ENCODE peak calls at places on chromosomes 4 and X, in four cellular contexts. I is transverse colon, X is iPS DF 6.9, N is esophagus muscularis mucosa. L is an unnamed sample.

GRCh38 chrX:150032742-150033141 is 94.5 kb upstream of the EOLA2 start:
- DNase-seq in N (no peak), X (no peak), I (no peak), L (no peak)

GRCh38 chrX:154298312-154298711 is 2.7 kb downstream of the TKTL1 start:
- DNase-seq in N (no peak), X (no peak), I (no peak), L (no peak)

GRCh38 chrX:55919367-55920221 is 202.0 kb downstream of the RRAGB start:
- DNase-seq in N (no peak), I (peak), X (no peak), L (no peak)

GRCh38 chr4:13386405-13387107 is 97.6 kb downstream of the RAB28 start:
- DNase-seq in X (no peak), N (no peak), I (no peak), L (no peak)

GRCh38 chrX:130105226-130105625 is 5.1 kb downstream of the ELF4 start:
- DNase-seq in N (no peak), I (no peak), X (no peak), L (no peak)

GRCh38 chr4:21117771-21118170 is 417.5 kb downstream of the PACRGL start:
- DNase-seq in N (no peak), X (no peak), I (no peak), L (no peak)

GRCh38 chrX:134948333-134949241 is 42.2 kb upstream of the SMIM10 start:
- DNase-seq in N (no peak), I (no peak), X (no peak), L (no peak)

GRCh38 chrX:16711219-16712115 is 1.0 kb downstream of the CTPS2 start:
- DNase-seq in N (no peak), I (no peak), X (no peak), L (peak)

GRCh38 chr4:139795915-139796314 is 130.3 kb downstream of the MGST2 start:
- DNase-seq in X (no peak), I (no peak), N (no peak), L (no peak)

GRCh38 chr4:122854444-122854843 is 27.8 kb downstream of the FGF2 start:
- DNase-seq in I (no peak), N (no peak), X (no peak), L (no peak)

GRCh38 chrX:68433155-68433980 is at the start of gene OPHN1:
- DNase-seq in I (peak), N (peak), X (peak), L (peak)

GRCh38 chrX:47047989-47048388 is 30.3 kb upstream of the RGN start:
- DNase-seq in X (no peak), N (no peak), I (no peak), L (no peak)

GRCh38 chr4:184019667-184020665 is 114.9 kb downstream of the STOX2 start:
- DNase-seq in X (no peak), I (no peak), N (no peak), L (no peak)

GRCh38 chrX:26470946-26471345 is 255.0 kb downstream of the MAGEB5 start:
- DNase-seq in I (no peak), X (no peak), N (no peak), L (no peak)

GRCh38 chrX:42585842-42586621 is 191.9 kb downstream of the PPP1R2C start:
- DNase-seq in N (no peak), X (no peak), I (no peak), L (no peak)

GRCh38 chr4:128782076-128782715 is 27.3 kb upstream of the JADE1 start:
- DNase-seq in X (no peak), N (no peak), I (peak), L (no peak)

GRCh38 chrX:39320165-39320564 is 518.9 kb downstream of the MID1IP1 start:
- DNase-seq in I (no peak), X (no peak), N (no peak), L (no peak)

GRCh38 chr4:10659251-10659650 is 25.3 kb downstream of the CLNK start:
- DNase-seq in I (no peak), X (no peak), N (no peak), L (no peak)

GRCh38 chr4:13378973-13379759 is 105.0 kb downstream of the RAB28 start:
- DNase-seq in N (no peak), X (no peak), I (no peak), L (no peak)

GRCh38 chr4:56641494-56642051 is 39.5 kb downstream of the HOPX start:
- DNase-seq in N (no peak), I (no peak), X (no peak), L (no peak)

GRCh38 chr4:37279894-37280592 is 35.5 kb downstream of the NWD2 start:
- DNase-seq in N (no peak), I (no peak), X (no peak), L (no peak)

GRCh38 chrX:107123750-107124149 is 5.1 kb upstream of the RBM41 start:
- DNase-seq in I (no peak), X (no peak), N (no peak), L (no peak)

GRCh38 chrX:6226646-6227444 is 1.8 kb downstream of the NLGN4X start:
- DNase-seq in N (no peak), X (no peak), I (no peak), L (peak)

GRCh38 chr4:189974056-189974455 is 33.4 kb downstream of the FRG1 start:
- DNase-seq in I (no peak), X (no peak), N (no peak), L (no peak)

GRCh38 chrX:119429471-119429870 is 30.3 kb downstream of the SLC25A43 start:
- DNase-seq in I (no peak), X (no peak), N (no peak), L (no peak)

GRCh38 chr4:77332696-77333270 is 175.8 kb downstream of the CCNG2 start:
- DNase-seq in I (no peak), X (no peak), N (no peak), L (no peak)

GRCh38 chr4:3384771-3385701 is 56.7 kb upstream of the HGFAC start:
- DNase-seq in X (no peak), N (no peak), I (peak), L (peak)

GRCh38 chr4:118557298-118557851 is 127.8 kb upstream of the METTL14 start:
- DNase-seq in I (no peak), N (no peak), X (no peak), L (no peak)

GRCh38 chr4:157013656-157014055 is 42.1 kb upstream of the PDGFC start:
- DNase-seq in I (no peak), N (no peak), X (no peak), L (no peak)

GRCh38 chrX:10052906-10053625 is 85.9 kb downstream of the CLDN34 start:
- DNase-seq in N (no peak), I (no peak), X (no peak), L (no peak)

GRCh38 chr4:11079171-11079570 is 349.5 kb downstream of the HS3ST1 start:
- DNase-seq in X (no peak), I (no peak), N (no peak), L (no peak)

GRCh38 chr4:183483997-183484396 is 20.9 kb upstream of the ING2 start:
- DNase-seq in N (peak), I (no peak), X (no peak), L (no peak)

GRCh38 chr4:8155048-8155447 is 3.6 kb downstream of the ABLIM2 start:
- DNase-seq in I (no peak), X (no peak), N (no peak), L (no peak)

GRCh38 chr4:122005064-122005755 is 53.4 kb upstream of the TRPC3 start:
- DNase-seq in N (no peak), X (no peak), I (no peak), L (no peak)

GRCh38 chr4:81723927-81724587 is 252.3 kb upstream of the RASGEF1B start:
- DNase-seq in N (no peak), X (no peak), I (peak), L (peak)